ENCODE peak calls at places on chromosomes 11 and 22, in six cellular contexts. F is MM.1S, D is HCT116, E is PC-3, P is SK-N-SH, W is Karpas-422. H is an unnamed sample.

GRCh38 chr11:25855916-25856315 is 476.0 kb upstream of the ANO3 start:
- DNase-seq in F (no peak), D (no peak), E (no peak), P (no peak), W (no peak), H (no peak)

GRCh38 chr11:60762851-60763691 is 6.4 kb downstream of the MS4A15 start:
- DNase-seq in F (peak; percentile 23), D (peak; percentile 7), E (peak; percentile 51), P (no peak), W (peak; percentile 80), H (no peak)

GRCh38 chr22:22865311-22866072 is 22.1 kb upstream of the IGLL5 start:
- DNase-seq in F (peak; percentile 92), D (no peak), E (no peak), P (no peak), W (peak; percentile 92), H (no peak)

GRCh38 chr11:65719887-65720236 is 736 bp downstream of the RNASEH2C start:
- DNase-seq in F (peak; percentile 42), D (no peak), E (peak; percentile 55), P (no peak), W (peak; percentile 69), H (peak; percentile 79)

GRCh38 chr11:113681711-113682410 is 24.2 kb downstream of the TMPRSS5 start:
- DNase-seq in F (no peak), D (no peak), E (peak; percentile 55), P (no peak), W (no peak), H (no peak)

GRCh38 chr11:95104916-95105315 is 15.3 kb downstream of the ENDOD1 start:
- DNase-seq in F (no peak), D (no peak), E (no peak), P (no peak), W (no peak), H (no peak)

GRCh38 chr22:38069372-38070249 is 12.4 kb downstream of the PICK1 start:
- DNase-seq in F (peak; percentile 97), D (no peak), E (no peak), P (peak; percentile 55), W (no peak), H (peak; percentile 21)

GRCh38 chr11:125343086-125343731 is 152.9 kb downstream of the FEZ1 start:
- DNase-seq in F (no peak), D (no peak), E (no peak), P (no peak), W (no peak), H (no peak)

GRCh38 chr22:28034760-28035401 is 115.8 kb upstream of the PITPNB start:
- DNase-seq in F (no peak), D (no peak), E (peak; percentile 38), P (peak; percentile 64), W (no peak), H (peak; percentile 62)

GRCh38 chr11:68044145-68044813 is 5.5 kb downstream of the TCIRG1 start:
- DNase-seq in F (no peak), D (no peak), E (no peak), P (peak; percentile 47), W (no peak), H (no peak)

GRCh38 chr22:29334148-29334547 is 18.7 kb upstream of the RASL10A start:
- DNase-seq in F (no peak), D (no peak), E (no peak), P (no peak), W (no peak), H (no peak)

GRCh38 chr22:24725736-24726135 is 48.8 kb downstream of the PIWIL3 start:
- DNase-seq in F (no peak), D (no peak), E (no peak), P (no peak), W (no peak), H (no peak)

GRCh38 chr11:121368504-121368903 is 75.9 kb downstream of the SC5D start:
- DNase-seq in F (no peak), D (no peak), E (no peak), P (no peak), W (no peak), H (no peak)

GRCh38 chr11:44559207-44559943 is 6.1 kb upstream of the CD82 start:
- DNase-seq in F (peak; percentile 40), D (no peak), E (no peak), P (no peak), W (peak; percentile 92), H (no peak)

GRCh38 chr11:74018331-74019005 is 9.6 kb upstream of the UCP3 start:
- DNase-seq in F (no peak), D (no peak), E (peak; percentile 88), P (no peak), W (no peak), H (peak; percentile 91)

GRCh38 chr22:36613958-36614357 is 85.0 kb upstream of the EIF3D start:
- DNase-seq in F (no peak), D (no peak), E (no peak), P (no peak), W (no peak), H (no peak)

GRCh38 chr11:18310800-18311340 is 11.1 kb downstream of the HPS5 start:
- DNase-seq in F (no peak), D (no peak), E (no peak), P (no peak), W (peak; percentile 66), H (peak; percentile 21)

GRCh38 chr11:69674267-69674885 is 777 bp downstream of the LTO1 start:
- DNase-seq in F (no peak), D (no peak), E (peak; percentile 80), P (no peak), W (peak; percentile 68), H (peak; percentile 98)

GRCh38 chr11:122259149-122259821 is 143.3 kb upstream of the BLID start:
- DNase-seq in F (no peak), D (no peak), E (no peak), P (no peak), W (no peak), H (no peak)

GRCh38 chr11:99383628-99384300 is 363.0 kb downstream of the CNTN5 start:
- DNase-seq in F (no peak), D (no peak), E (no peak), P (no peak), W (no peak), H (no peak)

GRCh38 chr22:50445880-50446707 is 28.7 kb downstream of the SBF1 start:
- DNase-seq in F (no peak), D (no peak), E (no peak), P (peak; percentile 73), W (no peak), H (no peak)

GRCh38 chr22:30511903-30512302 is 6.4 kb upstream of the SEC14L4 start:
- DNase-seq in F (no peak), D (no peak), E (no peak), P (no peak), W (no peak), H (no peak)
- H3K9me2 ChIP-seq in F (no peaks in the 10 kb centered on the region), D (no peaks in the 10 kb centered on the region), E (no peaks in the 10 kb centered on the region), P (no peaks in the 10 kb centered on the region), W (no peaks in the 10 kb centered on the region), H (no peaks in the 10 kb centered on the region)

DNA sequence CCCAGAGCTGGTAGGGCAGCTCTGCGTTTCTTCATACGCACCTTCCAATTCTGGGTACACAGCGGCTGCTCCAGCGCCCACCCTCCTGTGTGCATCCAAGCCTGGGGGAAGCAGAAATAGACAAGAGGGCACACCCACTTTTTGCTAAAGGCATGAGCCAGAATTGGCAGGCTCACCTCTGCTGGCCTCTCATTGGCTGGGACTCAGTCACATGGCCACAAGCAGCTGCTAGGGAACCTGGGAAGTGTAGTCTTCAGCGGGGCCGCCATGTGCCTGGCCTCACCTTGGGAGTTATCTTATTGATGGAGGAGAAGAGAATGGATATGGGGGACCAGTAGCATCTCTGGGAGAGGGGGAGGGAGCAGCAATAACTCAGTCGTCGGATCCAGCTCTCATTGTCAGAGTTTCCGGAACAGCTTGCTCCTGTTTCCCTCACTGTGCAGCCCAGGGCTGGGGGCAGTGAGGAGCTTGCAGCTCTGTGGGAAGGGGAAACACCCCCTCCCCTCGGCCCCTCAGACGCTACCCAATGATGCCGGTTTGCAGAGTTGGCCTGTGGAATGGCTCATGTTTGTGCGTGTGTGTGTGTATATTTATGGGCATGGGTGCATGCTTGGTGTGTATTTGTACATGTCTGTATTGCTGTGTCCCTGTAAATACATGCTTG is 11.8 kb upstream of the MIEF1 start:
- DNase-seq in F (peak; percentile 47), D (peak; percentile 79), E (peak; percentile 69), P (peak; percentile 80), W (peak; percentile 94), H (peak; percentile 91)
- H3K9ac ChIP-seq in F (no peak overlapping the region), D (no peak overlapping the region), E (no peak overlapping the region), P (no peak overlapping the region), W (peak overlapping the region; percentile 7), H (no peak overlapping the region)

GRCh38 chr11:132898676-132899075 is 633.6 kb downstream of the OPCML start:
- DNase-seq in F (no peak), D (no peak), E (no peak), P (no peak), W (no peak), H (no peak)
- H3K9me2 ChIP-seq in F (no peaks in the 10 kb centered on the region), D (no peaks in the 10 kb centered on the region), E (no peaks in the 10 kb centered on the region), P (no peaks in the 10 kb centered on the region), W (no peaks in the 10 kb centered on the region), H (no peaks in the 10 kb centered on the region)

DNA sequence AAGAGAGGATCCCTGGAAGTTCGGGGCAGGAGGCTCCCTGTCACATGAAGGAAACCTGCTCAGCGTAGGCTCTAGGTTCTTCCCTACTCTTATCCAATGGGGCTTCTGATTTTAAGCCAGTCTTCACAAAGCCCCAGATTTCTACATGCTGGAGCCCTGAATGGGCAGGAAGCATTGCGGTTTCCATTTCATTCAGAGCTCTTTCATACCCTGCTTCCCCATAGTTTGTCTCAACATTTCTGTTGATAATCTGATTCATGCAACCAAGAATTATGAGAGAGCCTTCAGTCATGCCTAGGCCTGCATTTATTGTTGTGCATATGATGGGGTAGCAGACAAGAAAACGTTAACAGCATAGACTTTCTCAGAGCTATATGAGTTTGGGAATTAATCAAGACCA is 16.0 kb upstream of the HBE1 start:
- DNase-seq in F (peak; percentile 67), D (no peak), E (no peak), P (no peak), W (no peak), H (no peak)
- H3K9ac ChIP-seq in F (no peak overlapping the region), D (no peak overlapping the region), E (no peak overlapping the region), P (no peak overlapping the region), W (no peak overlapping the region), H (no peak overlapping the region)